ENCODE peak calls at places on chromosomes 13 and 19, in seven cellular contexts. D, W, A, V, L, Q and F are unnamed samples.

GRCh38 chr13:46726347-46726746 is 70.6 kb downstream of the ESD start:
- DNase-seq in D (no peak), W (no peak), A (no peak), L (no peak), V (no peak), Q (no peak), F (no peak)

GRCh38 chr19:32222594-32222993 is 122.8 kb upstream of the ZNF507 start:
- DNase-seq in D (no peak), L (no peak), A (no peak), V (no peak), W (no peak), Q (no peak), F (no peak)

GRCh38 chr19:17779281-17779930 is 15.5 kb upstream of the B3GNT3 start:
- DNase-seq in L (no peak), V (no peak), A (peak; percentile 93), Q (peak; percentile 84), D (no peak), W (no peak), F (no peak)

GRCh38 chr13:111325146-111325890 is 4.9 kb downstream of the TEX29 start:
- DNase-seq in Q (no peak), L (no peak), A (no peak), V (no peak), W (no peak), D (no peak), F (peak; percentile 58)

GRCh38 chr19:34351382-34351802 is 13.6 kb upstream of the GPI start:
- DNase-seq in D (no peak), L (no peak), Q (no peak), A (no peak), V (no peak), W (peak; percentile 87), F (no peak)

GRCh38 chr13:89609318-89609717 is 1738.2 kb upstream of the MIR17HG start:
- DNase-seq in Q (no peak), D (no peak), W (no peak), V (no peak), A (no peak), L (no peak), F (no peak)

GRCh38 chr19:4929186-4929585 is 19.9 kb downstream of the UHRF1 start:
- DNase-seq in L (no peak), W (no peak), A (no peak), Q (no peak), D (no peak), V (no peak), F (no peak)

GRCh38 chr19:38043649-38044144 is 136.7 kb downstream of the SIPA1L3 start:
- DNase-seq in D (no peak), W (no peak), A (no peak), L (no peak), Q (no peak), V (no peak), F (no peak)

GRCh38 chr13:91930687-91931086 is 532.3 kb downstream of the GPC5 start:
- DNase-seq in V (no peak), Q (no peak), D (no peak), L (no peak), W (no peak), A (no peak), F (no peak)

GRCh38 chr19:44212865-44213346 is 574 bp downstream of the ZNF227 start:
- DNase-seq in L (peak; percentile 7), A (no peak), V (peak; percentile 1), D (no peak), Q (peak; percentile 18), W (no peak), F (no peak)

GRCh38 chr19:31351212-31352193 is 2.3 kb upstream of the TSHZ3 start:
- DNase-seq in D (no peak), L (peak; percentile 41), A (no peak), Q (no peak), W (no peak), V (no peak), F (no peak)

GRCh38 chr13:24173775-24174174 is 13.3 kb downstream of the SPATA13 start:
- DNase-seq in A (no peak), Q (no peak), V (no peak), D (no peak), W (no peak), L (no peak), F (no peak)

GRCh38 chr19:35860818-35861639 is 4.3 kb downstream of the KIRREL2 start:
- DNase-seq in L (no peak), A (no peak), V (peak; percentile 89), D (no peak), Q (peak; percentile 76), W (peak; percentile 48), F (no peak)

GRCh38 chr13:39565036-39565949 is 37.7 kb downstream of the LHFPL6 start:
- DNase-seq in W (no peak), A (peak; percentile 3), Q (no peak), D (no peak), L (no peak), V (peak; percentile 1), F (no peak)

GRCh38 chr13:27329210-27329609 is 58.6 kb downstream of the RASL11A start:
- DNase-seq in D (no peak), A (no peak), Q (no peak), W (no peak), V (peak; percentile 35), L (no peak), F (peak; percentile 15)

GRCh38 chr19:13228561-13228960 is 78.3 kb downstream of the IER2 start:
- DNase-seq in Q (no peak), V (no peak), A (no peak), D (no peak), L (no peak), W (no peak), F (no peak)
- TF ChIP-seq CTCF in Q (peak; percentile 60), V (peak; percentile 13), A (peak; percentile 18), D (no peak), L (no peak), W (no peak), F (no peak)

DNA sequence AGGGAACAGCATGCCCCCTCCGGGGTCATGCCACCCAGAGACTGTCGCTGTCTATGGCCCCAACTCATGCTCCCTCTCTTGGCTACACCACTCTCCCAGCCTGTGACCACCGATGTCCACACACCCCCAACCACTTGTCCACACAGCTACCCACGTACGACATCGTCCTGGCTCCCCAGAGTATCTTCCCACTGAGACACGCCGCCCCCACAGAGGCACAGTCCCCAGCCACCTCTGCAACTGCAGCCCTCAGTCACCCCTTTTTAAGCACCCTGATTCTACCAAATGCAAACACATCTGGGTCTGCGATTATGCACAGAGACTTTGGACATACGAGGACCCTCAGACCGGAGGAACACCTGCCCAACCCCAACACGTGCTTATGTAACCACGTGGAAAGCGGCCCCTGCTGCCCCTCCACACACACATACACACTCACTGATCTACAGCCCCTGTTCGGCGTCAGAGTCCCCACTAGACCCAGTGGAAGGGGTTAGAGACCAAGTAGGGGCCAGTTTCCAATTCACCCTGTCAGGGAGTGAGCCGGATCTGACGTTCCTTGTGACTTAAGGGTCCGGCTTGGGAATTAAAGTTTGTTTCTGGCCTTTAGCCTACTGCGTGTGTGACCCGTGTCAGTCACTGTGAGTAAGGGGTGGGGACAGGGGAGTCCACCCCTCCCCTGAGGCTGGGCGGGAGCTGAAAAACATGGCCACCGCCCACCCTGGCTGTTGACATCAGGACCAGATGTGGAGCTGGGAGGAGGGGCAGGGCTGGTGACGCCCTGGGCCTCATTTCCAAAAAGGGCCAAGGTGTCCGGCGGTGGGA is 11.9 kb upstream of the AXL start:
- DNase-seq in W (peak; percentile 34), L (no peak), D (no peak), Q (peak; percentile 82), V (no peak), A (no peak), F (peak; percentile 95)
- TF ChIP-seq POLR2AphosphoS5 in W (no peak), L (no peak), D (peak; percentile 47), Q (no peak), V (no peak), A (no peak), F (peak; percentile 65)

GRCh38 chr13:50292082-50292481 is 276.8 kb downstream of the KCNRG start:
- DNase-seq in L (no peak), V (no peak), D (no peak), W (no peak), A (no peak), Q (no peak), F (no peak)

GRCh38 chr13:50285283-50285682 is 270.0 kb downstream of the KCNRG start:
- DNase-seq in D (no peak), A (no peak), V (no peak), W (no peak), Q (no peak), L (no peak), F (no peak)

GRCh38 chr13:50291611-50292010 is 276.4 kb downstream of the KCNRG start:
- DNase-seq in V (no peak), D (no peak), A (no peak), W (no peak), Q (no peak), L (no peak), F (no peak)

GRCh38 chr13:50286376-50286775 is 271.1 kb downstream of the KCNRG start:
- DNase-seq in A (no peak), L (no peak), D (no peak), V (no peak), Q (no peak), W (no peak), F (no peak)

GRCh38 chr13:50290186-50290585 is 274.9 kb downstream of the KCNRG start:
- DNase-seq in L (no peak), V (no peak), D (no peak), Q (no peak), W (no peak), A (no peak), F (no peak)
- H3K4me1 ChIP-seq in L (no peaks in the 10 kb centered on the region), V (peaks cover 20% of the 10 kb centered on the region), D (no peaks in the 10 kb centered on the region), Q (no peaks in the 10 kb centered on the region), W (no peaks in the 10 kb centered on the region), A (no peaks in the 10 kb centered on the region), F (no peaks in the 10 kb centered on the region)

GRCh38 chr19:10503002-10503789 is at the start of gene KEAP1:
- DNase-seq in L (no peak), D (no peak), V (peak; percentile 18), W (peak; percentile 38), A (no peak), Q (peak; percentile 85), F (no peak)

GRCh38 chr19:10500247-10500592 is 2.9 kb downstream of the KEAP1 start:
- DNase-seq in A (no peak), W (no peak), D (no peak), L (no peak), Q (no peak), V (no peak), F (no peak)

GRCh38 chr19:10499550-10500246 is 3.5 kb downstream of the KEAP1 start:
- DNase-seq in Q (peak; percentile 13), L (no peak), V (no peak), W (no peak), A (no peak), D (no peak), F (no peak)

GRCh38 chr19:10501971-10502523 is 1.1 kb downstream of the KEAP1 start:
- DNase-seq in W (peak; percentile 98), V (peak; percentile 33), A (no peak), L (peak; percentile 83), Q (no peak), D (peak; percentile 98), F (peak; percentile 87)

GRCh38 chr19:10502524-10503001 is 593 bp downstream of the KEAP1 start:
- DNase-seq in A (peak; percentile 79), Q (peak; percentile 93), W (peak; percentile 96), D (peak; percentile 89), V (peak; percentile 83), L (peak; percentile 85), F (peak; percentile 94)
- TF ChIP-seq CTCF in A (no peak), Q (no peak), W (no peak), D (peak; percentile 9), V (peak; percentile 8), L (no peak), F (no peak)